ENCODE peak calls at places on chromosomes 2 and 18, in seven cellular contexts. X, W, T, B, D, P and M are unnamed samples.

GRCh38 chr2:207008105-207008990 is 69.0 kb downstream of the CPO start:
- DNase-seq in X (no peak), W (no peak), T (no peak), B (peak), D (no peak), P (peak), M (peak)

GRCh38 chr2:11343626-11344341 is 652 bp downstream of the ROCK2 start:
- DNase-seq in X (peak), W (no peak), T (peak), B (peak), D (peak), P (peak), M (no peak)

GRCh38 chr2:2703127-2703526 is 372.1 kb upstream of the MYT1L start:
- DNase-seq in X (no peak), W (no peak), T (no peak), B (no peak), D (no peak), P (no peak), M (no peak)

GRCh38 chr2:24659862-24660261 is 133.3 kb downstream of the PTRHD1 start:
- DNase-seq in X (no peak), W (no peak), T (no peak), B (peak), D (no peak), P (no peak), M (no peak)

GRCh38 chr2:205054789-205055188 is 509.5 kb downstream of the PARD3B start:
- DNase-seq in X (no peak), W (peak), T (no peak), B (peak), D (no peak), P (no peak), M (no peak)

GRCh38 chr2:225980372-225980771 is 580.9 kb downstream of the NYAP2 start:
- DNase-seq in X (no peak), W (no peak), T (no peak), B (no peak), D (no peak), P (no peak), M (no peak)

GRCh38 chr2:42064417-42064942 is 16.7 kb downstream of the PKDCC start:
- DNase-seq in X (no peak), W (peak), T (no peak), B (no peak), D (no peak), P (peak), M (peak)

GRCh38 chr2:205024822-205025518 is 479.7 kb downstream of the PARD3B start:
- DNase-seq in X (no peak), W (peak), T (no peak), B (peak), D (no peak), P (peak), M (peak)

GRCh38 chr2:10256525-10257031 is 46.1 kb upstream of the HPCAL1 start:
- DNase-seq in X (no peak), W (no peak), T (peak), B (no peak), D (no peak), P (no peak), M (no peak)

GRCh38 chr2:55585451-55586079 is 31.9 kb downstream of the PPP4R3B start:
- DNase-seq in X (no peak), W (peak), T (no peak), B (no peak), D (no peak), P (peak), M (peak)

GRCh38 chr18:5900249-5900648 is 4.9 kb upstream of the TMEM200C start:
- DNase-seq in X (no peak), W (peak), T (no peak), B (no peak), D (no peak), P (no peak), M (no peak)

GRCh38 chr18:21604711-21605110 is 4.2 kb upstream of the ESCO1 start:
- DNase-seq in X (peak), W (no peak), T (no peak), B (no peak), D (no peak), P (no peak), M (peak)

GRCh38 chr2:232335859-232336215 is 42.7 kb upstream of the ALPP start:
- DNase-seq in X (no peak), W (no peak), T (no peak), B (no peak), D (no peak), P (no peak), M (no peak)

GRCh38 chr2:133200684-133201421 is 367.4 kb downstream of the NCKAP5 start:
- DNase-seq in X (no peak), W (peak), T (no peak), B (no peak), D (no peak), P (peak), M (peak)

GRCh38 chr2:122656403-122656802 is 901.0 kb downstream of the TSN start:
- DNase-seq in X (no peak), W (no peak), T (no peak), B (no peak), D (no peak), P (no peak), M (no peak)

GRCh38 chr18:499351-500229 is 911 bp downstream of the COLEC12 start:
- DNase-seq in X (no peak), W (peak), T (no peak), B (peak), D (no peak), P (peak), M (peak)

GRCh38 chr18:497688-498087 is 2.8 kb downstream of the COLEC12 start:
- DNase-seq in X (no peak), W (no peak), T (no peak), B (no peak), D (no peak), P (no peak), M (no peak)

GRCh38 chr18:500556-501405 is at the start of gene COLEC12:
- DNase-seq in X (no peak), W (no peak), T (peak), B (peak), D (no peak), P (no peak), M (no peak)

GRCh38 chr18:500230-500555 is 308 bp downstream of the COLEC12 start:
- DNase-seq in X (no peak), W (no peak), T (no peak), B (peak), D (no peak), P (peak), M (no peak)

DNA sequence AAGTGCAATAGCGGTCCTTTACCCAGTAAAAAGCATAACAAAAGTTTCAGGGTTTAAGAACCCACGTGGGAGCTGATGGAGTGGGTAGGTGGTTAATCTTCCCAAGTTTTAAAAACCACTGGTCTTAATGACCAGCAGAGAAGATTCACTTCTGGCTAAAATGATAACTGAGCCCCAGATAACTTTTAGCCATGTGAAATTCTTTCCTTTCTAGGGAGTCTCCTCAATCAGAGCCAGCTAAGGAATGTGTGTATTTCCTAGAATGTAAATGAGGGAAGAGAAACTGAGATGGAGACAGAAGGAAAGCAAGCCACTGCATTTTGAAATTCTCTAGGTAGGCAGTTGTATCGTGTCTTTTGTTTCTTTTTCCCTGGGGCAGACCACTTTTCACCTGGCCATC is 1.6 kb downstream of the COLEC12 start:
- DNase-seq in X (no peak), W (no peak), T (no peak), B (no peak), D (no peak), P (no peak), M (no peak)
- H3K4me3 ChIP-seq in X (no peak), W (peak), T (peak), B (peak), D (no peak), P (peak), M (peak)

GRCh38 chr2:96205888-96206287 is 2.7 kb downstream of the STARD7 start:
- DNase-seq in X (no peak), W (peak), T (no peak), B (no peak), D (no peak), P (peak), M (peak)

GRCh38 chr2:96203130-96204028 is 5.2 kb downstream of the STARD7 start:
- DNase-seq in X (peak), W (no peak), T (no peak), B (no peak), D (no peak), P (no peak), M (no peak)

GRCh38 chr2:96205238-96205637 is 3.4 kb downstream of the STARD7 start:
- DNase-seq in X (no peak), W (peak), T (no peak), B (no peak), D (no peak), P (peak), M (no peak)

GRCh38 chr2:96207073-96207777 is 1.4 kb downstream of the STARD7 start:
- DNase-seq in X (no peak), W (no peak), T (no peak), B (peak), D (no peak), P (peak), M (no peak)

GRCh38 chr2:96204836-96205235 is 3.8 kb downstream of the STARD7 start:
- DNase-seq in X (no peak), W (no peak), T (no peak), B (no peak), D (no peak), P (no peak), M (no peak)
- H3K4me3 ChIP-seq in X (peak), W (peak), T (peak), B (no peak), D (no peak), P (no peak), M (no peak)

GRCh38 chr2:241538838-241539615 is 19.5 kb upstream of the BOK start:
- DNase-seq in X (no peak), W (no peak), T (no peak), B (no peak), D (peak), P (no peak), M (no peak)

GRCh38 chr2:241539616-241540374 is 18.8 kb upstream of the BOK start:
- DNase-seq in X (no peak), W (no peak), T (no peak), B (no peak), D (peak), P (no peak), M (no peak)

GRCh38 chr2:241540766-241541561 is 17.6 kb upstream of the BOK start:
- DNase-seq in X (peak), W (peak), T (peak), B (peak), D (peak), P (peak), M (peak)

GRCh38 chr2:241541564-241542277 is 16.8 kb upstream of the BOK start:
- DNase-seq in X (no peak), W (no peak), T (no peak), B (peak), D (peak), P (no peak), M (no peak)

DNA sequence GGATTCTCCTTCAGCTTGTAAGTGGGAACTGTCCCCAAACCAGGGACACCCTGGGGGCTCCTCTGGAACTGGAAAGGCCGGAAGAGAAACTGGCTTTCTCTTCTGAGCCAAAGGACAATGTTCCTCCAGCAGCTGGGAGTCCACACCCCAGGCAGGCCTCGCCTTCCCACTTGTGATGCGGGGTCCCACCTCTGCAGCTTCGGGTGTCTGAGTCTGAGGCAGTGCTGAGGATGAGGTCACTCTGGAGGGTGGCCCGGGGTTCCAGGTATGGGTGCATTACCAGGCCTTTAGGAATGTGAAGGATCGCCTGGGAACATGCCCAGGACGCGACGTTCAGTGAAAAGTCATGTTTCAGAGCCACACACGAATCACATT is 18.2 kb upstream of the BOK start:
- DNase-seq in X (no peak), W (no peak), T (no peak), B (no peak), D (peak), P (no peak), M (no peak)
- H3K4me3 ChIP-seq in X (no peak), W (peak), T (peak), B (no peak), D (peak), P (no peak), M (no peak)

GRCh38 chr2:219739061-219739460 is 111.6 kb downstream of the SLC4A3 start:
- DNase-seq in X (no peak), W (no peak), T (no peak), B (no peak), D (no peak), P (no peak), M (no peak)
- H3K4me3 ChIP-seq in X (no peak), W (no peak), T (no peak), B (no peak), D (no peak), P (no peak), M (no peak)

GRCh38 chr18:58586269-58586668 is 42.6 kb downstream of the ALPK2 start:
- DNase-seq in X (no peak), W (no peak), T (no peak), B (no peak), D (no peak), P (no peak), M (no peak)
- H3K4me3 ChIP-seq in X (no peak), W (no peak), T (no peak), B (no peak), D (no peak), P (no peak), M (no peak)